ENCODE peak calls at places on chromosomes 13 and 19, in ten cellular contexts. One of them, this sample, is unnamed.

GRCh38 chr19:48254529-48254970 is 1.2 kb downstream of the CARD8 start:
- DNase-seq in CD8-positive, alpha-beta T cell: no peak
- DNase-seq in heart left ventricle: no peak
- DNase-seq in cardiac fibroblast: no peak
- DNase-seq in SK-N-SH: no peak
- DNase-seq in H1: no peak
- DNase-seq in body of pancreas: no peak
- DNase-seq in fibroblast of lung: no peak
- DNase-seq in psoas muscle: no peak
- DNase-seq in ascending aorta: no peak
- DNase-seq in this sample: no peak

GRCh38 chr13:112869202-112870061 is 99.6 kb upstream of the MCF2L start:
- DNase-seq in psoas muscle: no peak
- DNase-seq in cardiac fibroblast: no peak
- DNase-seq in heart left ventricle: no peak
- DNase-seq in body of pancreas: no peak
- DNase-seq in H1: no peak
- DNase-seq in ascending aorta: peak; percentile 49
- DNase-seq in fibroblast of lung: peak; percentile 28
- DNase-seq in CD8-positive, alpha-beta T cell: no peak
- DNase-seq in SK-N-SH: no peak
- DNase-seq in this sample: no peak

GRCh38 chr19:15550847-15551182 is 42.5 kb downstream of the CYP4F22 start:
- DNase-seq in ascending aorta: no peak
- DNase-seq in cardiac fibroblast: no peak
- DNase-seq in fibroblast of lung: no peak
- DNase-seq in heart left ventricle: no peak
- DNase-seq in H1: no peak
- DNase-seq in SK-N-SH: no peak
- DNase-seq in psoas muscle: no peak
- DNase-seq in body of pancreas: peak; percentile 9
- DNase-seq in CD8-positive, alpha-beta T cell: peak; percentile 1
- DNase-seq in this sample: no peak

GRCh38 chr13:110957181-110957884 is 42.5 kb upstream of the ANKRD10 start:
- DNase-seq in CD8-positive, alpha-beta T cell: no peak
- DNase-seq in fibroblast of lung: peak; percentile 38
- DNase-seq in ascending aorta: no peak
- DNase-seq in body of pancreas: no peak
- DNase-seq in SK-N-SH: no peak
- DNase-seq in cardiac fibroblast: peak; percentile 35
- DNase-seq in heart left ventricle: no peak
- DNase-seq in psoas muscle: no peak
- DNase-seq in H1: no peak
- DNase-seq in this sample: no peak

GRCh38 chr19:50486823-50487515 is 10.3 kb upstream of the GARIN5A start:
- DNase-seq in cardiac fibroblast: peak; percentile 31
- DNase-seq in H1: peak; percentile 88
- DNase-seq in body of pancreas: peak; percentile 40
- DNase-seq in heart left ventricle: no peak
- DNase-seq in fibroblast of lung: peak; percentile 44
- DNase-seq in SK-N-SH: peak; percentile 57
- DNase-seq in psoas muscle: peak; percentile 66
- DNase-seq in CD8-positive, alpha-beta T cell: peak; percentile 20
- DNase-seq in ascending aorta: no peak
- DNase-seq in this sample: peak; percentile 71

GRCh38 chr13:29884671-29885424 is 34.4 kb upstream of the UBL3 start:
- DNase-seq in SK-N-SH: no peak
- DNase-seq in fibroblast of lung: no peak
- DNase-seq in CD8-positive, alpha-beta T cell: no peak
- DNase-seq in heart left ventricle: no peak
- DNase-seq in psoas muscle: no peak
- DNase-seq in cardiac fibroblast: peak; percentile 15
- DNase-seq in body of pancreas: no peak
- DNase-seq in H1: no peak
- DNase-seq in ascending aorta: no peak
- DNase-seq in this sample: peak; percentile 11

GRCh38 chr13:20231839-20232555 is at the start of gene GJB6:
- DNase-seq in SK-N-SH: peak; percentile 32
- DNase-seq in fibroblast of lung: no peak
- DNase-seq in psoas muscle: no peak
- DNase-seq in heart left ventricle: no peak
- DNase-seq in body of pancreas: peak; percentile 38
- DNase-seq in ascending aorta: peak; percentile 46
- DNase-seq in H1: peak; percentile 5
- DNase-seq in cardiac fibroblast: no peak
- DNase-seq in CD8-positive, alpha-beta T cell: no peak
- DNase-seq in this sample: no peak

GRCh38 chr19:45125975-45126493 is 33.1 kb downstream of the PPP1R37 start:
- DNase-seq in heart left ventricle: peak; percentile 37
- DNase-seq in ascending aorta: no peak
- DNase-seq in SK-N-SH: peak; percentile 68
- DNase-seq in body of pancreas: peak; percentile 81
- DNase-seq in H1: peak; percentile 56
- DNase-seq in psoas muscle: peak; percentile 65
- DNase-seq in cardiac fibroblast: peak; percentile 58
- DNase-seq in fibroblast of lung: peak; percentile 39
- DNase-seq in CD8-positive, alpha-beta T cell: peak; percentile 46
- DNase-seq in this sample: peak; percentile 79

GRCh38 chr19:36182612-36183454 is 30.6 kb upstream of the COX7A1 start:
- DNase-seq in H1: no peak
- DNase-seq in CD8-positive, alpha-beta T cell: no peak
- DNase-seq in fibroblast of lung: no peak
- DNase-seq in SK-N-SH: no peak
- DNase-seq in cardiac fibroblast: peak; percentile 5
- DNase-seq in psoas muscle: no peak
- DNase-seq in ascending aorta: no peak
- DNase-seq in heart left ventricle: no peak
- DNase-seq in body of pancreas: no peak
- DNase-seq in this sample: no peak

GRCh38 chr13:39888865-39889810 is 233.7 kb downstream of the COG6 start:
- DNase-seq in psoas muscle: no peak
- DNase-seq in H1: no peak
- DNase-seq in cardiac fibroblast: peak; percentile 71
- DNase-seq in SK-N-SH: no peak
- DNase-seq in body of pancreas: no peak
- DNase-seq in ascending aorta: no peak
- DNase-seq in fibroblast of lung: no peak
- DNase-seq in heart left ventricle: no peak
- DNase-seq in CD8-positive, alpha-beta T cell: no peak
- DNase-seq in this sample: no peak

GRCh38 chr13:113297370-113297871 is 382 bp downstream of the LAMP1 start:
- DNase-seq in heart left ventricle: peak; percentile 25
- DNase-seq in H1: no peak
- DNase-seq in psoas muscle: no peak
- DNase-seq in body of pancreas: peak; percentile 19
- DNase-seq in ascending aorta: peak; percentile 66
- DNase-seq in cardiac fibroblast: peak; percentile 11
- DNase-seq in SK-N-SH: no peak
- DNase-seq in fibroblast of lung: no peak
- DNase-seq in CD8-positive, alpha-beta T cell: peak; percentile 42
- DNase-seq in this sample: peak; percentile 79

GRCh38 chr13:110676511-110677204 is 29.3 kb downstream of the CARS2 start:
- DNase-seq in ascending aorta: peak; percentile 56
- DNase-seq in cardiac fibroblast: no peak
- DNase-seq in heart left ventricle: no peak
- DNase-seq in H1: no peak
- DNase-seq in fibroblast of lung: no peak
- DNase-seq in psoas muscle: no peak
- DNase-seq in CD8-positive, alpha-beta T cell: no peak
- DNase-seq in body of pancreas: peak; percentile 61
- DNase-seq in SK-N-SH: no peak
- DNase-seq in this sample: peak; percentile 73

GRCh38 chr13:50080158-50080855 is 65.1 kb downstream of the KCNRG start:
- DNase-seq in H1: no peak
- DNase-seq in heart left ventricle: no peak
- DNase-seq in fibroblast of lung: peak; percentile 65
- DNase-seq in cardiac fibroblast: peak; percentile 48
- DNase-seq in SK-N-SH: peak; percentile 12
- DNase-seq in psoas muscle: no peak
- DNase-seq in body of pancreas: peak; percentile 22
- DNase-seq in ascending aorta: no peak
- DNase-seq in CD8-positive, alpha-beta T cell: peak; percentile 14
- DNase-seq in this sample: peak; percentile 47

GRCh38 chr19:31979949-31980670 is 365.3 kb upstream of the ZNF507 start:
- DNase-seq in CD8-positive, alpha-beta T cell: no peak
- DNase-seq in body of pancreas: no peak
- DNase-seq in ascending aorta: no peak
- DNase-seq in SK-N-SH: no peak
- DNase-seq in cardiac fibroblast: no peak
- DNase-seq in fibroblast of lung: no peak
- DNase-seq in psoas muscle: no peak
- DNase-seq in heart left ventricle: no peak
- DNase-seq in H1: no peak
- DNase-seq in this sample: no peak

GRCh38 chr19:22144394-22144793 is 52.4 kb downstream of the ZNF676 start:
- DNase-seq in heart left ventricle: no peak
- DNase-seq in cardiac fibroblast: peak; percentile 22
- DNase-seq in ascending aorta: no peak
- DNase-seq in body of pancreas: no peak
- DNase-seq in SK-N-SH: peak; percentile 4
- DNase-seq in psoas muscle: no peak
- DNase-seq in H1: no peak
- DNase-seq in fibroblast of lung: peak; percentile 32
- DNase-seq in CD8-positive, alpha-beta T cell: no peak
- DNase-seq in this sample: peak; percentile 16

GRCh38 chr19:610801-611505 is 21.3 kb downstream of the HCN2 start:
- DNase-seq in H1: no peak
- DNase-seq in heart left ventricle: peak; percentile 74
- DNase-seq in CD8-positive, alpha-beta T cell: peak; percentile 48
- DNase-seq in fibroblast of lung: peak; percentile 69
- DNase-seq in body of pancreas: peak; percentile 35
- DNase-seq in SK-N-SH: peak; percentile 87
- DNase-seq in ascending aorta: no peak
- DNase-seq in cardiac fibroblast: peak; percentile 77
- DNase-seq in psoas muscle: peak; percentile 62
- DNase-seq in this sample: peak; percentile 76

GRCh38 chr19:19151418-19151817 is 13.1 kb upstream of the TMEM161A start:
- DNase-seq in cardiac fibroblast: no peak
- DNase-seq in body of pancreas: no peak
- DNase-seq in CD8-positive, alpha-beta T cell: no peak
- DNase-seq in psoas muscle: no peak
- DNase-seq in fibroblast of lung: no peak
- DNase-seq in ascending aorta: no peak
- DNase-seq in SK-N-SH: no peak
- DNase-seq in H1: no peak
- DNase-seq in heart left ventricle: no peak
- DNase-seq in this sample: peak; percentile 42

GRCh38 chr13:91894311-91894710 is 495.9 kb downstream of the GPC5 start:
- DNase-seq in psoas muscle: no peak
- DNase-seq in body of pancreas: no peak
- DNase-seq in cardiac fibroblast: peak; percentile 6
- DNase-seq in CD8-positive, alpha-beta T cell: no peak
- DNase-seq in SK-N-SH: no peak
- DNase-seq in heart left ventricle: no peak
- DNase-seq in H1: no peak
- DNase-seq in ascending aorta: no peak
- DNase-seq in fibroblast of lung: peak; percentile 64
- DNase-seq in this sample: no peak

DNA sequence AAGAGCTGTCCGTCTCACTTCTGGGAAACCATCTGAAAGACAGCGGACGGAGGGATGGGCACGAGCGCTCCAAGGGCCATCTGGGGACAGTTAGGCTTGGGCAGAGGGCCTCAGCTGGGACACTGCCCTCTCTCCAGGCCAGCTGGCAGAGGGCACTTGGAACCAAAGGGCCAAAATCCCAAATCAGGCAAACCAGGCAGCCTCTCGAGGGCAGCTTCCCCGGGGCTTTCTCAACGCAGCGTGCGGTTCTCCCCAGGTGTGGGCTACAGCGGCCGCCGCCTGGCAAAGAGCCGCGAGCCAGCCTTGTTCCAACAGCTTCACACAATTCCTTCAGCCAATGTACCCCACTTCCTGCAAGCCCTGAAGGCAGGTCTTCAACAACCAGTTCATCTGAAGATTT is 5.0 kb downstream of the MLLT1 start:
- DNase-seq in CD8-positive, alpha-beta T cell: no peak
- DNase-seq in H1: no peak
- DNase-seq in heart left ventricle: no peak
- DNase-seq in psoas muscle: peak; percentile 60
- DNase-seq in SK-N-SH: peak; percentile 60
- DNase-seq in ascending aorta: peak; percentile 73
- DNase-seq in fibroblast of lung: no peak
- DNase-seq in cardiac fibroblast: no peak
- DNase-seq in body of pancreas: peak; percentile 36
- DNase-seq in this sample: no peak
- H3K4me3 ChIP-seq in CD8-positive, alpha-beta T cell: no peak overlapping the region
- H3K4me3 ChIP-seq in H1: no peak overlapping the region
- H3K4me3 ChIP-seq in heart left ventricle: peak overlapping the region; percentile 37
- H3K4me3 ChIP-seq in psoas muscle: peak overlapping the region; percentile 56
- H3K4me3 ChIP-seq in SK-N-SH: no peak overlapping the region
- H3K4me3 ChIP-seq in ascending aorta: peak overlapping the region; percentile 45
- H3K4me3 ChIP-seq in fibroblast of lung: no peak overlapping the region
- H3K4me3 ChIP-seq in cardiac fibroblast: no peak overlapping the region
- H3K4me3 ChIP-seq in body of pancreas: no peak overlapping the region
- H3K4me3 ChIP-seq in this sample: no peak overlapping the region

GRCh38 chr13:37270206-37271001 is 164.9 kb upstream of the CSNK1A1L start:
- DNase-seq in CD8-positive, alpha-beta T cell: no peak
- DNase-seq in body of pancreas: no peak
- DNase-seq in psoas muscle: no peak
- DNase-seq in SK-N-SH: no peak
- DNase-seq in cardiac fibroblast: peak; percentile 5
- DNase-seq in ascending aorta: no peak
- DNase-seq in heart left ventricle: no peak
- DNase-seq in fibroblast of lung: peak; percentile 74
- DNase-seq in H1: no peak
- DNase-seq in this sample: no peak
- TF ChIP-seq CTCF in CD8-positive, alpha-beta T cell: no peak
- TF ChIP-seq CTCF in body of pancreas: no peak
- TF ChIP-seq CTCF in psoas muscle: no peak
- TF ChIP-seq CTCF in SK-N-SH: peak; percentile 25
- TF ChIP-seq CTCF in cardiac fibroblast: no peak
- TF ChIP-seq CTCF in ascending aorta: no peak
- TF ChIP-seq CTCF in heart left ventricle: no peak
- TF ChIP-seq CTCF in fibroblast of lung: peak; percentile 14
- TF ChIP-seq CTCF in H1: peak; percentile 35
- TF ChIP-seq CTCF in this sample: no peak

GRCh38 chr19:13860679-13861391 is 16.1 kb upstream of the NANOS3 start:
- DNase-seq in psoas muscle: no peak
- DNase-seq in heart left ventricle: no peak
- DNase-seq in CD8-positive, alpha-beta T cell: no peak
- DNase-seq in H1: no peak
- DNase-seq in body of pancreas: no peak
- DNase-seq in SK-N-SH: no peak
- DNase-seq in fibroblast of lung: no peak
- DNase-seq in ascending aorta: no peak
- DNase-seq in cardiac fibroblast: no peak
- DNase-seq in this sample: no peak
- H3K4me3 ChIP-seq in psoas muscle: peak overlapping the region; percentile 63
- H3K4me3 ChIP-seq in heart left ventricle: peak overlapping the region; percentile 52
- H3K4me3 ChIP-seq in CD8-positive, alpha-beta T cell: no peak overlapping the region
- H3K4me3 ChIP-seq in H1: no peak overlapping the region
- H3K4me3 ChIP-seq in body of pancreas: no peak overlapping the region
- H3K4me3 ChIP-seq in SK-N-SH: no peak overlapping the region
- H3K4me3 ChIP-seq in fibroblast of lung: no peak overlapping the region
- H3K4me3 ChIP-seq in ascending aorta: peak overlapping the region; percentile 60
- H3K4me3 ChIP-seq in cardiac fibroblast: no peak overlapping the region
- H3K4me3 ChIP-seq in this sample: peak overlapping the region; percentile 94

DNA sequence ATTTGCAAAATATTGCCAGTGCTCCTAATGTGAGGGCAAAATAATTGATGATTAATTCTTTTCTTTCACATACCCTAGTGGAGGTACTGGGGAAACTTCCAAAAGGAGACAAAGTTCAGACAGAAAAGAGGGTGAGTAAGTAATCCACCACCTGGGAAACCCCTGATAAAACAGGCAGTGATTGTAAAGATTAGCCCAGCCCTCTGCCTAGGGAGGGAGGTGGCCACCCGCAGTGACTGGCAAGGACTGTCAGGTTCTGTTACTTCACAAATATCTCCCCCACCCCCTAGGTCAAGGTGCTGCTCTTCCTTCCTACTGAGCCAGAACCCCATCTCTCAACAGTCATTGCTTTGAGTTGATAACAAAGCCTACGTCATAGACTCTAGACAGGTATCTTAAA is 239.7 kb downstream of the DNAJC15 start:
- DNase-seq in H1: no peak
- DNase-seq in SK-N-SH: no peak
- DNase-seq in body of pancreas: no peak
- DNase-seq in fibroblast of lung: no peak
- DNase-seq in CD8-positive, alpha-beta T cell: no peak
- DNase-seq in cardiac fibroblast: no peak
- DNase-seq in ascending aorta: no peak
- DNase-seq in heart left ventricle: no peak
- DNase-seq in psoas muscle: no peak
- DNase-seq in this sample: no peak
- TF ChIP-seq CTCF in H1: no peak
- TF ChIP-seq CTCF in SK-N-SH: no peak
- TF ChIP-seq CTCF in body of pancreas: no peak
- TF ChIP-seq CTCF in fibroblast of lung: no peak
- TF ChIP-seq CTCF in CD8-positive, alpha-beta T cell: no peak
- TF ChIP-seq CTCF in cardiac fibroblast: no peak
- TF ChIP-seq CTCF in ascending aorta: no peak
- TF ChIP-seq CTCF in heart left ventricle: no peak
- TF ChIP-seq CTCF in psoas muscle: no peak
- TF ChIP-seq CTCF in this sample: no peak

This sample was measured in GM12865.